ENCODE peak calls at places on chromosome 6, in nine cellular contexts. N is K562; P is heart right ventricle; I is CD8-positive, alpha-beta T cell; R is cardiac muscle cell; B is BJ; E is cardiac fibroblast; V is bronchial epithelial cell; C is HFFc6. M is an unnamed sample.

GRCh38 chr6:164346631-164347030 is 932.1 kb downstream of the QKI start:
- DNase-seq in N (peak), P (no peak), I (no peak), R (no peak), B (no peak), E (no peak), V (no peak), C (no peak), M (no peak)

GRCh38 chr6:165661416-165662001 is 1.5 kb downstream of the PDE10A start:
- DNase-seq in N (no peak), P (peak), I (no peak), R (peak), B (no peak), E (peak), V (no peak), C (no peak), M (no peak)

GRCh38 chr6:108604156-108604555 is 43.4 kb downstream of the FOXO3 start:
- DNase-seq in N (no peak), P (no peak), I (no peak), R (no peak), B (no peak), E (no peak), V (no peak), C (no peak), M (no peak)

GRCh38 chr6:135624402-135625297 is 127.1 kb upstream of the AHI1 start:
- DNase-seq in N (no peak), P (no peak), I (no peak), R (no peak), B (no peak), E (no peak), V (no peak), C (no peak), M (no peak)

GRCh38 chr6:16729183-16729696 is 32.0 kb downstream of the ATXN1 start:
- DNase-seq in N (no peak), P (no peak), I (no peak), R (no peak), B (no peak), E (no peak), V (peak), C (peak), M (peak)

GRCh38 chr6:158564243-158565121 is 4.6 kb downstream of the TMEM181 start:
- DNase-seq in N (no peak), P (no peak), I (peak), R (no peak), B (no peak), E (no peak), V (no peak), C (no peak), M (no peak)

GRCh38 chr6:54053893-54054391 is 57.3 kb upstream of the MLIP start:
- DNase-seq in N (no peak), P (peak), I (no peak), R (peak), B (peak), E (peak), V (peak), C (peak), M (no peak)

GRCh38 chr6:153947817-153948447 is 91.1 kb upstream of the OPRM1 start:
- DNase-seq in N (peak), P (peak), I (no peak), R (peak), B (no peak), E (peak), V (peak), C (peak), M (no peak)

GRCh38 chr6:16731503-16732018 is 29.7 kb downstream of the ATXN1 start:
- DNase-seq in N (no peak), P (no peak), I (peak), R (no peak), B (no peak), E (no peak), V (no peak), C (no peak), M (no peak)

GRCh38 chr6:24272148-24272547 is 85.7 kb downstream of the DCDC2 start:
- DNase-seq in N (no peak), P (no peak), I (no peak), R (no peak), B (no peak), E (no peak), V (no peak), C (no peak), M (no peak)

GRCh38 chr6:17703256-17703694 is 3.5 kb downstream of the NUP153 start:
- DNase-seq in N (peak), P (peak), I (no peak), R (no peak), B (no peak), E (peak), V (peak), C (peak), M (no peak)

GRCh38 chr6:104625536-104625935 is 234.2 kb downstream of the HACE1 start:
- DNase-seq in N (no peak), P (no peak), I (no peak), R (no peak), B (peak), E (peak), V (peak), C (peak), M (no peak)

GRCh38 chr6:134521116-134521501 is 203.2 kb upstream of the SGK1 start:
- DNase-seq in N (no peak), P (no peak), I (no peak), R (no peak), B (no peak), E (no peak), V (no peak), C (no peak), M (no peak)

GRCh38 chr6:33610779-33611421 is 10.2 kb upstream of the ITPR3 start:
- DNase-seq in N (no peak), P (peak), I (no peak), R (no peak), B (no peak), E (peak), V (no peak), C (no peak), M (no peak)

GRCh38 chr6:120903836-120904235 is 430.4 kb downstream of the TBC1D32 start:
- DNase-seq in N (no peak), P (no peak), I (no peak), R (no peak), B (no peak), E (no peak), V (peak), C (peak), M (no peak)

GRCh38 chr6:50720623-50721022 is 7.3 kb downstream of the TFAP2D start:
- DNase-seq in N (peak), P (no peak), I (no peak), R (peak), B (no peak), E (no peak), V (peak), C (no peak), M (no peak)

GRCh38 chr6:42313038-42313437 is 95.4 kb upstream of the MRPS10 start:
- DNase-seq in N (no peak), P (no peak), I (no peak), R (no peak), B (no peak), E (peak), V (no peak), C (peak), M (no peak)

GRCh38 chr6:149081281-149081680 is 236.2 kb upstream of the TAB2 start:
- DNase-seq in N (no peak), P (no peak), I (no peak), R (no peak), B (no peak), E (no peak), V (no peak), C (no peak), M (no peak)

GRCh38 chr6:4883298-4883697 is 107.1 kb downstream of the CDYL start:
- DNase-seq in N (no peak), P (no peak), I (no peak), R (no peak), B (no peak), E (no peak), V (no peak), C (no peak), M (no peak)

GRCh38 chr6:30490031-30490876 is 945 bp downstream of the HLA-E start:
- DNase-seq in N (peak), P (peak), I (peak), R (peak), B (no peak), E (peak), V (peak), C (no peak), M (no peak)

GRCh38 chr6:827431-827830 is 134.5 kb upstream of the EXOC2 start:
- DNase-seq in N (no peak), P (no peak), I (no peak), R (no peak), B (no peak), E (no peak), V (no peak), C (no peak), M (no peak)

GRCh38 chr6:150270330-150271052 is 98.3 kb upstream of the IYD start:
- DNase-seq in N (no peak), P (no peak), I (no peak), R (no peak), B (no peak), E (no peak), V (no peak), C (no peak), M (no peak)

GRCh38 chr6:154995241-154996162 is at the start of gene TIAM2:
- DNase-seq in N (no peak), P (peak), I (no peak), R (peak), B (no peak), E (peak), V (no peak), C (no peak), M (no peak)

GRCh38 chr6:12439296-12439695 is 149.1 kb downstream of the EDN1 start:
- DNase-seq in N (no peak), P (no peak), I (no peak), R (no peak), B (no peak), E (no peak), V (peak), C (no peak), M (no peak)

GRCh38 chr6:87154641-87155271 is 609 bp upstream of the ZNF292 start:
- DNase-seq in N (peak), P (no peak), I (peak), R (no peak), B (no peak), E (peak), V (peak), C (peak), M (no peak)

GRCh38 chr6:159982726-159983506 is 14.0 kb downstream of the IGF2R start:
- DNase-seq in N (no peak), P (no peak), I (no peak), R (no peak), B (no peak), E (peak), V (no peak), C (no peak), M (no peak)

GRCh38 chr6:159045826-159046225 is 1.0 kb upstream of the TAGAP start:
- DNase-seq in N (no peak), P (no peak), I (no peak), R (no peak), B (no peak), E (no peak), V (no peak), C (no peak), M (no peak)

GRCh38 chr6:93779086-93779858 is 359.9 kb upstream of the EPHA7 start:
- DNase-seq in N (no peak), P (peak), I (no peak), R (peak), B (no peak), E (peak), V (no peak), C (no peak), M (no peak)
- TF ChIP-seq CTCF in N (no peak), P (peak), I (no peak), R (peak), B (no peak), E (peak), V (no peak), C (no peak), M (no peak)

GRCh38 chr6:145824344-145824743 is 9.7 kb upstream of the FBXO30 start:
- DNase-seq in N (no peak), P (no peak), I (no peak), R (no peak), B (no peak), E (no peak), V (no peak), C (no peak), M (no peak)
- TF ChIP-seq CTCF in N (no peak), P (no peak), I (no peak), R (no peak), B (no peak), E (no peak), V (no peak), C (no peak), M (no peak)

GRCh38 chr6:113909224-113909856 is 52.2 kb downstream of the MARCKS start:
- DNase-seq in N (peak), P (peak), I (no peak), R (peak), B (no peak), E (peak), V (peak), C (peak), M (no peak)

GRCh38 chr6:113903666-113904330 is 46.7 kb downstream of the MARCKS start:
- DNase-seq in N (no peak), P (peak), I (no peak), R (no peak), B (peak), E (peak), V (no peak), C (no peak), M (no peak)

GRCh38 chr6:113908801-113909200 is 51.7 kb downstream of the MARCKS start:
- DNase-seq in N (no peak), P (no peak), I (no peak), R (no peak), B (no peak), E (no peak), V (no peak), C (no peak), M (no peak)

GRCh38 chr6:113901482-113901881 is 44.3 kb downstream of the MARCKS start:
- DNase-seq in N (no peak), P (no peak), I (no peak), R (no peak), B (no peak), E (peak), V (peak), C (no peak), M (no peak)

GRCh38 chr6:113907107-113907506 is 50.0 kb downstream of the MARCKS start:
- DNase-seq in N (no peak), P (no peak), I (no peak), R (no peak), B (no peak), E (peak), V (no peak), C (no peak), M (no peak)
- TF ChIP-seq CTCF in N (peak), P (no peak), I (no peak), R (peak), B (no peak), E (peak), V (no peak), C (no peak), M (no peak)

GRCh38 chr6:36286858-36287257 is 17.0 kb downstream of the PNPLA1 start:
- DNase-seq in N (no peak), P (no peak), I (no peak), R (no peak), B (no peak), E (no peak), V (no peak), C (no peak), M (no peak)
- TF ChIP-seq CTCF in N (no peak), P (no peak), I (no peak), R (no peak), B (no peak), E (no peak), V (no peak), C (no peak), M (no peak)

GRCh38 chr6:57040011-57040410 is 6.5 kb upstream of the KIAA1586 start:
- DNase-seq in N (no peak), P (no peak), I (no peak), R (no peak), B (no peak), E (no peak), V (no peak), C (no peak), M (no peak)
- TF ChIP-seq CTCF in N (no peak), P (no peak), I (no peak), R (peak), B (no peak), E (peak), V (peak), C (no peak), M (no peak)

GRCh38 chr6:128519931-128520435 is 416 bp downstream of the PTPRK start:
- DNase-seq in N (no peak), P (peak), I (peak), R (no peak), B (no peak), E (no peak), V (peak), C (no peak), M (no peak)

GRCh38 chr6:128521302-128521632 is 868 bp upstream of the PTPRK start:
- DNase-seq in N (no peak), P (no peak), I (no peak), R (no peak), B (no peak), E (peak), V (no peak), C (peak), M (no peak)

GRCh38 chr6:128520436-128521301 is at the start of gene PTPRK:
- DNase-seq in N (peak), P (peak), I (peak), R (peak), B (peak), E (peak), V (peak), C (peak), M (peak)

GRCh38 chr6:128518531-128519131 is 1.8 kb downstream of the PTPRK start:
- DNase-seq in N (no peak), P (no peak), I (no peak), R (no peak), B (no peak), E (no peak), V (peak), C (no peak), M (no peak)

DNA sequence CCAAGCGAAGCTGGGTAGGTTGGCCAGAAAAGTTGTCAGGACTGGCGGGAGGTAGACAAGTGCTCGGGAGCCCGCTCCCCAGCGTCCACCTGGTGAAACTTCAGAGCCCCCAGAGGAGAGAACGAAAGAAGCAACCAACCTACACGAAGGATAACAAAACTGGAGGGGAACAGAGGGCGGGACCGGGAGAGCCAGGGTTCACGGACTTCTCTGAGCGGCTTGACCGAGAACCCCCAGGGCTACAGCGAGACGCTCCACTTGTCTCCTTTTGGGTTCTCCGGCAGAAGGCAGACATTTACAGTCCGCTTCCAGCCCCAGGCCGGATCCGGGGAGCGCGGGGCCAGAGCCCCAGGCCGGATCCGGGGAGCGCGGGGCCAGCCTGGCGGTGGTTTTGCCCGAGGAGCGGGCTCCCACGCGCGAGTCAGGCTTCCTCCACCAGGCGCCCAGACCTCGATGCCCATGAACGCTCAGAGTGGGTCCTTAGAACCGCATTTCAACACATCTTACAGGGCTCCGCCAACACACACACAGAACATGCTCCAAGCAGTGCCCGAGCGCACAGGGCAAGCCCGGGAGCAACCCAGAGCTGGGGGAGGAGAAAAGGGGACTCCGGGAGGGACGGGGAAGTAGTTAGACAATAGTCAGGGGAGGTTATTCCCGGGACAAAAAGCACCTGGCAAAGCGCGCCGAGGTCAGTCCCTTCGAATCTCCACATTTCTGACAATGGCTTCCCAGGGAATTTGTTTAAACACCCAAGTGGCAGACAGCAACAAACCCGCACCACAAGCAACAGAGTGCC is 1.1 kb downstream of the PTPRK start:
- DNase-seq in N (no peak), P (peak), I (peak), R (peak), B (no peak), E (peak), V (peak), C (peak), M (no peak)
- TF ChIP-seq CTCF in N (no peak), P (no peak), I (no peak), R (peak), B (peak), E (peak), V (peak), C (peak), M (no peak)

GRCh38 chr6:89494131-89494793 is 61.3 kb downstream of the ANKRD6 start:
- DNase-seq in N (no peak), P (no peak), I (no peak), R (no peak), B (no peak), E (no peak), V (no peak), C (no peak), M (no peak)
- TF ChIP-seq CTCF in N (peak), P (no peak), I (no peak), R (no peak), B (no peak), E (no peak), V (no peak), C (peak), M (peak)

M was measured in CD14-positive monocyte.